ENCODE peak calls at places on chromosome 15, in nine cellular contexts. F is Peyer's patch, H is A549, X is IMR-90, T is endodermal cell, O is astrocyte, E is fibroblast of lung, M is heart left ventricle, R is RWPE2. D is an unnamed sample.

GRCh38 chr15:41860049-41860828 is 21.6 kb downstream of the PLA2G4B start:
- DNase-seq in T (no peak), F (no peak), O (no peak), X (no peak), H (no peak), R (no peak), M (no peak), E (no peak), D (no peak)

GRCh38 chr15:96255599-96255998 is 74.9 kb upstream of the NR2F2 start:
- DNase-seq in E (no peak), O (no peak), T (no peak), F (no peak), M (no peak), R (no peak), X (no peak), H (no peak), D (no peak)

GRCh38 chr15:67776600-67776999 is 48.7 kb upstream of the SKOR1 start:
- DNase-seq in H (no peak), M (no peak), T (no peak), F (no peak), R (no peak), O (peak; percentile 28), E (peak; percentile 44), X (peak; percentile 9), D (no peak)

GRCh38 chr15:59255647-59256380 is 49.2 kb downstream of the LDHAL6B start:
- DNase-seq in M (no peak), T (no peak), R (no peak), H (peak; percentile 95), E (peak; percentile 80), F (peak; percentile 82), X (peak; percentile 5), O (peak; percentile 81), D (peak; percentile 87)

GRCh38 chr15:38818156-38818745 is 253.6 kb upstream of the RASGRP1 start:
- DNase-seq in H (no peak), O (no peak), M (no peak), R (no peak), E (no peak), T (peak; percentile 56), X (no peak), F (no peak), D (no peak)

GRCh38 chr15:39358441-39359041 is 222.3 kb upstream of the THBS1 start:
- DNase-seq in H (no peak), M (peak; percentile 49), R (no peak), T (no peak), O (peak; percentile 89), E (peak; percentile 89), X (peak; percentile 84), F (no peak), D (no peak)

GRCh38 chr15:59993950-59994401 is 10.1 kb upstream of the FOXB1 start:
- DNase-seq in E (no peak), T (peak; percentile 90), H (no peak), M (no peak), X (no peak), R (no peak), O (no peak), F (no peak), D (no peak)

GRCh38 chr15:54082836-54083492 is 104.7 kb downstream of the UNC13C start:
- DNase-seq in M (no peak), F (no peak), H (no peak), T (peak; percentile 74), X (peak; percentile 0), O (no peak), R (no peak), E (no peak), D (no peak)

GRCh38 chr15:90610220-90610619 is 80.5 kb downstream of the CRTC3 start:
- DNase-seq in R (no peak), H (no peak), X (peak; percentile 89), O (no peak), T (no peak), E (peak; percentile 9), M (no peak), F (no peak), D (no peak)

GRCh38 chr15:31867536-31868442 is 162.5 kb upstream of the CHRNA7 start:
- DNase-seq in T (peak; percentile 91), X (peak; percentile 38), M (peak; percentile 51), E (peak; percentile 27), O (peak; percentile 8), R (no peak), F (peak; percentile 75), H (peak; percentile 55), D (peak; percentile 72)

GRCh38 chr15:89857673-89858072 is 36.1 kb downstream of the AP3S2 start:
- DNase-seq in X (no peak), O (no peak), E (no peak), T (no peak), F (peak; percentile 79), M (no peak), H (peak; percentile 49), R (no peak), D (no peak)

GRCh38 chr15:62075595-62076279 is 9.0 kb downstream of the C2CD4A start:
- DNase-seq in X (peak; percentile 56), T (no peak), F (no peak), H (no peak), E (peak; percentile 54), O (peak; percentile 43), M (no peak), R (peak; percentile 83), D (no peak)

DNA sequence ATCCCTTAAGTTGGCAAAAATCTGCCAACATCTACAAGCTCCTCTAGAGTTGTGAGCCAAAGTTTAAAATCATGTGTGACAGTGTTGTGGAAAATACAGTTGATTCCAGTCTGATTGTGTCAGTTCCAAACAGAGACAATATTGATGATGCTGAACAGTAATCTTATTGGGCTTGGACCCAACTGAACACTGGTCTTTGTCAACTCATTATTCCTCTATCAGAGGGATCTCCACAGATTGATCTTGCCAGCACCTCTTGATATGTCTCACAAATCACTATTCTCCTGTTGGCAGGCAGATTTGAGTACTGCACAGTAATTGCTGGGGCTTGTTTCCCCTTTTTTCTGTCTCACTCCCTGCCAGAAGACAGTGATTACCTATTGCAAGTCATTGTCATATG is 326.6 kb upstream of the DPH6 start:
- DNase-seq in R (no peak), M (no peak), F (no peak), O (no peak), T (no peak), H (no peak), X (no peak), E (no peak), D (no peak)
- H3K4me1 ChIP-seq in R (peaks cover 23% of the 10 kb centered on the region), M (no peaks in the 10 kb centered on the region), F (no peaks in the 10 kb centered on the region), O (no peaks in the 10 kb centered on the region), T (no peaks in the 10 kb centered on the region), H (peaks cover 14% of the 10 kb centered on the region), X (peaks cover 4% of the 10 kb centered on the region), E (no peaks in the 10 kb centered on the region), D (no peaks in the 10 kb centered on the region)

GRCh38 chr15:40785814-40786213 is 16.0 kb downstream of the C15orf62 start:
- DNase-seq in E (no peak), X (peak; percentile 17), R (no peak), M (no peak), T (no peak), O (no peak), H (no peak), F (no peak), D (no peak)

GRCh38 chr15:40782609-40783227 is 12.9 kb downstream of the C15orf62 start:
- DNase-seq in T (peak; percentile 89), F (peak; percentile 92), H (peak; percentile 43), X (no peak), R (peak; percentile 93), M (peak; percentile 51), O (no peak), E (peak; percentile 3), D (peak; percentile 86)

GRCh38 chr15:40787344-40787841 is 17.6 kb downstream of the C15orf62 start:
- DNase-seq in O (peak; percentile 91), E (peak; percentile 91), M (no peak), R (peak; percentile 98), H (no peak), F (peak; percentile 82), T (peak; percentile 87), X (peak; percentile 62), D (peak; percentile 87)

GRCh38 chr15:40787991-40788390 is 18.2 kb downstream of the C15orf62 start:
- DNase-seq in M (no peak), R (no peak), F (no peak), H (no peak), T (peak; percentile 65), O (no peak), E (no peak), X (no peak), D (peak; percentile 45)

DNA sequence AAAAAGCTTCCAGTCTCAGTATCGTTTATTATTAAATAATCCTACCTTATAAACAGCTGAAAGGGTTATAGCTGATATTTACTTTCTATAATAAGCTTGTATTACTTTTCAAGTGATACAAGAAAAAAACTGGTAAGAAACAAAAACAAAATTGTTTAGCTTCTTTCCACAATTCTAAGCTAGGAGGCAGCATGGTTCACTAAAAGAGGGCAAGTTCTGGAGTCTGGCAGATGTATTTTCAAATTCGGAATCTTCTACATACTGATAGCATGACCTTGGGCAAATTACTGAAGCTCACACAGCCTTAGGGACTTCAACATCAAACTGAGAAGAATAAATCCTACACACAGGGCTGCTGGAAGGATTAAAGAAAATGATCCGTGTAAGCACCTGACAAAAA is 15.4 kb downstream of the C15orf62 start:
- DNase-seq in E (no peak), R (no peak), X (no peak), O (no peak), F (no peak), H (no peak), M (no peak), T (no peak), D (no peak)
- TF ChIP-seq CTCF in E (no peak), R (peak; percentile 64), X (peak; percentile 31), O (no peak), F (peak; percentile 24), H (no peak), M (no peak), T (peak; percentile 39), D (no peak)

GRCh38 chr15:77004189-77004588 is 9.3 kb downstream of the PSTPIP1 start:
- DNase-seq in O (no peak), E (no peak), F (peak; percentile 60), T (no peak), H (no peak), X (no peak), R (no peak), M (peak; percentile 81), D (no peak)
- H3K4me3 ChIP-seq in O (no peak overlapping the region), E (no peak overlapping the region), F (no peak overlapping the region), T (no peak overlapping the region), H (no peak overlapping the region), X (no peak overlapping the region), R (no peak overlapping the region), M (no peak overlapping the region), D (no peak overlapping the region)

GRCh38 chr15:65834603-65835282 is 34.5 kb upstream of the RAB11A start:
- DNase-seq in H (no peak), X (no peak), R (no peak), T (no peak), M (no peak), O (no peak), E (no peak), F (peak; percentile 34), D (no peak)
- H3K4me1 ChIP-seq in H (peaks cover 42% of the 10 kb centered on the region), X (peaks cover 5% of the 10 kb centered on the region), R (peaks cover 8% of the 10 kb centered on the region), T (peaks cover 11% of the 10 kb centered on the region), M (peaks cover 25% of the 10 kb centered on the region), O (peaks cover 17% of the 10 kb centered on the region), E (peaks cover 6% of the 10 kb centered on the region), F (peaks cover 24% of the 10 kb centered on the region), D (peaks cover 25% of the 10 kb centered on the region)

D was measured in mucosa of descending colon.